ENCODE peak calls at places on chromosomes 5 and 9, in nine cellular contexts. Q is lower leg skin, N is BJ, S is foreskin fibroblast, Z is ovary, K is psoas muscle, A is Calu3, L is A549, B is fibroblast of lung. T is an unnamed sample.

GRCh38 chr9:106859957-106860715 is 2.8 kb upstream of the ZNF462 start:
- DNase-seq in L (peak; percentile 48), S (no peak), Z (peak; percentile 56), K (peak; percentile 34), A (peak; percentile 24), B (peak; percentile 43), N (no peak), Q (peak; percentile 54), T (no peak)

GRCh38 chr9:5696884-5697283 is 68.0 kb downstream of the RIC1 start:
- DNase-seq in Q (no peak), Z (no peak), K (no peak), N (no peak), B (no peak), L (no peak), A (no peak), S (no peak), T (no peak)

GRCh38 chr5:35202319-35203111 is 27.8 kb downstream of the PRLR start:
- DNase-seq in Z (no peak), S (peak; percentile 22), A (peak; percentile 59), N (peak; percentile 66), L (peak; percentile 58), B (peak; percentile 61), K (no peak), Q (no peak), T (no peak)

GRCh38 chr9:95313010-95313498 is 4.5 kb downstream of the FANCC start:
- DNase-seq in N (no peak), A (no peak), K (peak; percentile 43), L (peak; percentile 92), S (peak; percentile 49), Z (peak; percentile 33), Q (peak; percentile 51), B (peak; percentile 55), T (peak; percentile 83)

GRCh38 chr9:72476617-72477375 is 44.6 kb upstream of the TMC1 start:
- DNase-seq in A (peak; percentile 72), L (peak; percentile 86), S (peak; percentile 80), B (peak; percentile 44), K (no peak), Q (peak; percentile 45), N (peak; percentile 55), Z (no peak), T (no peak)

GRCh38 chr9:35237303-35237702 is 75.5 kb downstream of the UNC13B start:
- DNase-seq in K (no peak), S (no peak), A (peak; percentile 34), N (no peak), L (no peak), Z (no peak), Q (no peak), B (no peak), T (no peak)

GRCh38 chr5:179264641-179265528 is 80.4 kb downstream of the ADAMTS2 start:
- DNase-seq in B (no peak), A (no peak), L (no peak), Z (peak; percentile 37), Q (no peak), K (no peak), S (no peak), N (no peak), T (no peak)

GRCh38 chr5:80926536-80926935 is 33.6 kb upstream of the RASGRF2 start:
- DNase-seq in L (no peak), Z (no peak), A (no peak), N (no peak), S (no peak), B (no peak), Q (no peak), K (no peak), T (no peak)

GRCh38 chr9:31078175-31078574 is 1306.3 kb upstream of the ACO1 start:
- DNase-seq in S (no peak), L (no peak), A (no peak), N (no peak), Z (no peak), Q (no peak), K (no peak), B (no peak), T (no peak)

GRCh38 chr9:79233542-79233941 is 338.2 kb upstream of the TLE4 start:
- DNase-seq in Z (no peak), B (peak; percentile 53), Q (no peak), S (no peak), K (no peak), N (no peak), L (peak; percentile 33), A (no peak), T (no peak)
- TF ChIP-seq CTCF in Z (no peak), B (peak; percentile 61), Q (no peak), S (peak; percentile 29), K (peak; percentile 40), N (peak; percentile 41), L (no peak), A (no peak), T (peak; percentile 10)

GRCh38 chr9:112487008-112487798 is 576 bp downstream of the KIAA1958 start:
- DNase-seq in Q (peak; percentile 19), N (no peak), K (peak; percentile 58), A (peak; percentile 59), S (peak; percentile 21), Z (peak; percentile 80), L (peak; percentile 62), B (peak; percentile 55), T (no peak)
- TF ChIP-seq CTCF in Q (no peak), N (no peak), K (peak; percentile 4), A (no peak), S (no peak), Z (no peak), L (no peak), B (no peak), T (no peak)

GRCh38 chr9:132005896-132006295 is 73.8 kb downstream of the MED27 start:
- DNase-seq in A (no peak), Q (no peak), B (no peak), N (no peak), S (no peak), L (no peak), K (no peak), Z (no peak), T (no peak)
- TF ChIP-seq CTCF in A (no peak), Q (no peak), B (no peak), N (no peak), S (no peak), L (no peak), K (no peak), Z (no peak), T (no peak)

DNA sequence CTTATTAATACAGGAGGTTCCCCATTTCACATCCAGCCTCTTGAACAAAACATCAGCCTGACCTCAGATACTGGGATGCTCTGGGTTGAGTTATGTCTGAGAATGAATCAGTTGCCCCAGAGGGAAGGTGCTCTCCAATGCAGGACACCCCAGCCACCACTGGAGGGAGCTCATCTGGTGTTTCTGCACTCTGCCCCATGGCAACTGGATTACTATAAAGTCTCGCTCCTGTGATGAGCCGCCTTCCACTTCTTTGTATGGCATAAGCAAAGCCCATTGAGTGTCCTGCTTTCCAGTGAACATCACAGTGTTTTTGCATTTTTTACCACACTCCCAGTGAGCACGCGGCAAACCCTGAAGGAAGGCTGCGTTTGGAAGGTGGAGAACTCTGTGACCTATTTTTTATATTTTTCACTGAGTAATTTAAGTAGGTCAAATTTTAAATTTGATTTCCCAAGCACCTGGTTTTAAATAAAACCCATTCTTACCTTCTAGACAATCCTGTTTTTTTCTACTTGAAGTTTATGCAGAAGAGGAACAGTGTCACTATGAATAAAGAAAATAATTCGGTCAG is 176.9 kb upstream of the WWC1 start:
- DNase-seq in N (no peak), S (no peak), A (peak; percentile 90), B (peak; percentile 19), L (peak; percentile 69), Q (peak; percentile 16), Z (no peak), K (no peak), T (no peak)
- TF ChIP-seq CTCF in N (peak; percentile 68), S (peak; percentile 76), A (peak; percentile 78), B (peak; percentile 73), L (peak; percentile 67), Q (no peak), Z (no peak), K (peak; percentile 18), T (peak; percentile 92)

GRCh38 chr9:20529837-20530236 is 92.5 kb downstream of the MLLT3 start:
- DNase-seq in K (no peak), A (no peak), L (no peak), N (no peak), S (no peak), Q (no peak), B (no peak), Z (no peak), T (no peak)

GRCh38 chr9:20526500-20527319 is 95.6 kb downstream of the MLLT3 start:
- DNase-seq in S (no peak), K (no peak), Z (no peak), B (peak; percentile 21), A (no peak), N (no peak), Q (no peak), L (no peak), T (no peak)

GRCh38 chr9:20528253-20528652 is 94.0 kb downstream of the MLLT3 start:
- DNase-seq in S (no peak), N (no peak), A (no peak), B (no peak), K (no peak), Q (no peak), Z (no peak), L (no peak), T (no peak)

DNA sequence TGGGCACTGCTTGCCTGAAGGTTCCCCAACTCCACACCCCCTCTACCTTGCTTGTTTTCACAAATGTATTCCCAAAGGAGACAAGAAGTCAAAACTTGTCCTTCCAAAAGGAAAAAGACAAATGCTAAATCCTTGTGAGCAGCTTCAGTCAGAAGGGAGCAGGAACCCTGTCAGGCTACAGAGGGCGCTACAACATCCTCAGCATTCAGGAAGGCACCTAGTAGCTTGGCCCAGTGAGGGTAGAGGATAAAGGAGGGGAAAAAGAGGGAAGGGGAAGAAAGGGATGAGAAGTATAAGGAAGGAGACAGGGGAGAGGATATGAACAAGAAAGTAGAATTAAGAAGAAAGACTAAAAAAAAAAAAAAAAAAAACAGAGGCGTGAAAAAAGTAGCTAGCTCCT is 97.5 kb downstream of the MLLT3 start:
- DNase-seq in N (no peak), A (peak; percentile 9), B (no peak), Z (no peak), K (no peak), Q (no peak), L (peak; percentile 46), S (no peak), T (no peak)
- TF ChIP-seq CTCF in N (peak; percentile 19), A (no peak), B (peak; percentile 37), Z (no peak), K (no peak), Q (no peak), L (peak; percentile 29), S (no peak), T (peak; percentile 27)

DNA sequence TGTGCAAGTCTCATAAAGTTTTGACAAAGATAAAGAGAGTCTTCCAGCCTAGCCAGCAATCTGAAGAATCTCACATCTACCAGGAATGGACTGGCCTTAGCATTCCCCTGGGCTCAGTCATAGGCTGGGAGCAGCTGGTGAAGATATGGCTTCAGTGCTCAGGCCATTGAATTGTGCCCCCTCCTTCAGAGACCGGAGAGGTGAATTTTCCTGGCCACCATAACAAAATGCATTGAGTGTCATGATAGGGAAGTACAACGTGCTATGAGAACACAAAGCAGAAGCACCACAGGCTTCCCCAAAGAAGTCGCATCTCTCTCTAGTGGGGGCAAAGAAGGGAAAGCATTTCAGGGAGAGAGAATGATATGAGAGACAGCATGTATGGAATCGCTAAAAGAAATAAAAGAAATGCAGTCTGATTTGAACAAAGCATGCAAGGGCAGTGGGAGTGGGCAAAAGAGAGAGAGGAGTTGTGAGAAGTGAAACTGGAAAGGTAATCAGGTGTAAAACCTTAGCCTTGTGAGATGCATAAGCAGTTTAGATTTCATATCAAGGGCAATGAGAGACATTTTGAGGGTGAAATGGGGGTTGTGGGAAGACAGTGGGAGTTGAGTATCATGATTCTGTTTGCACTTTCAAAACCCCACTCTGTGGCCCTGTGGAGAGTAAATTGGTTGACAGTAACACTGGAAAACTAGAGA is 57.1 kb upstream of the NMUR2 start:
- DNase-seq in A (no peak), K (no peak), Q (no peak), N (no peak), B (no peak), L (peak; percentile 45), Z (no peak), S (no peak), T (no peak)
- TF ChIP-seq CTCF in A (no peak), K (no peak), Q (no peak), N (no peak), B (no peak), L (peak; percentile 26), Z (no peak), S (no peak), T (peak; percentile 49)

T was measured in D721Med.